ENCODE peak calls at places on chromosomes 4 and X, in four cellular contexts. S is adrenal gland; F is CD8-positive, alpha-beta T cell; W is left lung. H is an unnamed sample.

GRCh38 chr4:185874516-185875230 is 62.7 kb upstream of the SORBS2 start:
- DNase-seq in W (no peak), F (no peak), S (peak; percentile 7), H (no peak)

GRCh38 chrX:25156323-25156722 is 140.6 kb upstream of the ARX start:
- DNase-seq in F (no peak), S (no peak), W (no peak), H (no peak)

GRCh38 chr4:138681000-138681604 is 334.5 kb upstream of the NOCT start:
- DNase-seq in W (peak; percentile 77), F (peak; percentile 6), S (peak; percentile 83), H (peak; percentile 84)

GRCh38 chrX:39972340-39972739 is 125.4 kb downstream of the BCOR start:
- DNase-seq in F (no peak), W (no peak), S (no peak), H (no peak)

GRCh38 chr4:98778206-98778605 is 119.8 kb upstream of the TSPAN5 start:
- DNase-seq in W (no peak), S (no peak), F (no peak), H (no peak)

GRCh38 chrX:10902001-10902400 is 209.1 kb upstream of the HCCS start:
- DNase-seq in F (no peak), S (no peak), W (no peak), H (no peak)

GRCh38 chrX:38175140-38175539 is 45.5 kb downstream of the SRPX start:
- DNase-seq in S (peak; percentile 28), W (no peak), F (no peak), H (peak; percentile 21)

GRCh38 chr4:128484896-128485295 is 197.3 kb upstream of the PGRMC2 start:
- DNase-seq in W (no peak), F (no peak), S (no peak), H (no peak)

GRCh38 chrX:102765217-102765616 is 44.7 kb downstream of the GPRASP3 start:
- DNase-seq in S (peak; percentile 58), W (no peak), F (no peak), H (no peak)

GRCh38 chr4:22625301-22625700 is 67.4 kb upstream of the GBA3 start:
- DNase-seq in F (no peak), W (no peak), S (no peak), H (no peak)

GRCh38 chr4:121326580-121326979 is 54.2 kb downstream of the QRFPR start:
- DNase-seq in W (no peak), S (no peak), F (no peak), H (no peak)

GRCh38 chrX:45710081-45710801 is 509.6 kb upstream of the DIPK2B start:
- DNase-seq in W (no peak), S (no peak), F (no peak), H (no peak)

GRCh38 chr4:52843958-52844357 is 18.2 kb upstream of the RASL11B start:
- DNase-seq in W (no peak), S (peak; percentile 36), F (no peak), H (peak; percentile 42)

GRCh38 chr4:139540161-139540560 is 15.9 kb downstream of the SETD7 start:
- DNase-seq in S (no peak), F (no peak), W (no peak), H (no peak)

GRCh38 chr4:1856920-1857699 is 1.2 kb upstream of the LETM1 start:
- DNase-seq in W (peak; percentile 52), S (no peak), F (no peak), H (peak; percentile 31)
- H3K27ac ChIP-seq in W (peak overlapping the region; percentile 75), S (peak overlapping the region; percentile 77), F (no peak overlapping the region), H (peak overlapping the region; percentile 36)

GRCh38 chrX:6778547-6779231 is 243.8 kb upstream of the VCX3A start:
- DNase-seq in F (no peak), W (no peak), S (no peak), H (peak; percentile 8)

GRCh38 chrX:6782831-6783230 is 247.9 kb upstream of the VCX3A start:
- DNase-seq in S (no peak), F (no peak), W (no peak), H (no peak)

GRCh38 chrX:6777211-6778002 is 242.5 kb upstream of the VCX3A start:
- DNase-seq in F (no peak), W (no peak), S (no peak), H (no peak)
- TF ChIP-seq CTCF in F (no peak), W (no peak), S (no peak), H (no peak)

GRCh38 chr4:1000686-1001260 is 7.6 kb upstream of the SLC26A1 start:
- DNase-seq in W (no peak), F (no peak), S (no peak), H (no peak)

GRCh38 chr4:1002631-1003251 is 8.7 kb upstream of the FGFRL1 start:
- DNase-seq in S (no peak), F (no peak), W (no peak), H (no peak)

GRCh38 chr4:1002131-1002630 is 9.0 kb upstream of the SLC26A1 start:
- DNase-seq in W (no peak), F (no peak), S (peak; percentile 62), H (peak; percentile 65)

GRCh38 chr4:999863-1000425 is 6.7 kb upstream of the SLC26A1 start:
- DNase-seq in F (no peak), W (no peak), S (no peak), H (no peak)

DNA sequence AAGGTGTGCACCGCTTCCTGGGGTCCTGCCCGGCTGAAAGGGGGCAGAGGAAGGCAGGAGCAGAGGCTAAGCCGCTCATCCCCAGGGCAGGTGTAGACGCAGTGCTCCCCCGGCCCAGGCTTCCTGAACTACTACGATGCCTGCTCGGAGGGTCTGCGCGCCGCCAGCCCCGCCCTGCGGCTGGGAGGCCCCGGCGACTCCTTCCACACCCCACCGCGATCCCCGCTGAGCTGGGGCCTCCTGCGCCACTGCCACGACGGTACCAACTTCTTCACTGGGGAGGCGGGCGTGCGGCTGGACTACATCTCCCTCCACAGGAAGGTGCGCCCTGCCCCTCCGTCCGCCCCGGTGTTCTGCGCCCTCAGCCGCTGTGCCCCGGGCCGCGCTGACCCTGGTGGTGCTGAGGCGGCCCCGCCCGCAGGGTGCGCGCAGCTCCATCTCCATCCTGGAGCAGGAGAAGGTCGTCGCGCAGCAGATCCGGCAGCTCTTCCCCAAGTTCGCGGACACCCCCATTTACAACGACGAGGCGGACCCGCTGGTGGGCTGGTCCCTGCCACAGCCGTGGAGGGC is 8.4 kb upstream of the SLC26A1 start:
- DNase-seq in W (no peak), F (no peak), S (no peak), H (no peak)
- H3K27me3 ChIP-seq in W (peaks cover 100% of the 10 kb centered on the region), F (peaks cover 20% of the 10 kb centered on the region), S (peaks cover 38% of the 10 kb centered on the region), H (peaks cover 36% of the 10 kb centered on the region)

GRCh38 chr4:95547708-95548471 is 883 bp downstream of the UNC5C start:
- DNase-seq in F (no peak), W (no peak), S (peak; percentile 55), H (peak; percentile 15)
- H3K27ac ChIP-seq in F (no peak overlapping the region), W (peak overlapping the region; percentile 81), S (peak overlapping the region; percentile 93), H (no peak overlapping the region)

GRCh38 chrX:48852857-48853256 is 17.4 kb upstream of the PCSK1N start:
- DNase-seq in S (no peak), F (no peak), W (no peak), H (no peak)

GRCh38 chrX:48854898-48855297 is 19.5 kb upstream of the PCSK1N start:
- DNase-seq in S (no peak), W (no peak), F (no peak), H (no peak)
- TF ChIP-seq CTCF in S (peak; percentile 40), W (no peak), F (no peak), H (no peak)